ENCODE peak calls at places on chromosome 1, in six cellular contexts. R, C, G, P, Q and A are unnamed samples.

GRCh38 chr1:24388331-24388870 is 25.2 kb downstream of the STPG1 start:
- DNase-seq in Q (no peak), R (no peak), C (no peak), G (no peak), P (no peak), A (no peak)

GRCh38 chr1:173422456-173422976 is 54.6 kb upstream of the PRDX6 start:
- DNase-seq in P (no peak), Q (no peak), C (no peak), R (no peak), G (peak; percentile 18), A (no peak)

GRCh38 chr1:229578168-229579100 is 19.9 kb upstream of the ABCB10 start:
- DNase-seq in G (no peak), C (no peak), Q (no peak), R (no peak), P (no peak), A (no peak)

GRCh38 chr1:229693124-229693523 is 67.1 kb downstream of the URB2 start:
- DNase-seq in P (no peak), Q (no peak), C (no peak), R (no peak), G (no peak), A (no peak)

GRCh38 chr1:182143825-182144661 is 82.5 kb upstream of the ZNF648 start:
- DNase-seq in R (no peak), Q (no peak), P (peak; percentile 62), C (peak; percentile 77), G (peak; percentile 94), A (peak; percentile 75)

GRCh38 chr1:225767591-225768540 is 9.8 kb upstream of the SRP9 start:
- DNase-seq in R (peak; percentile 55), P (peak; percentile 68), G (peak; percentile 61), Q (no peak), C (peak; percentile 83), A (peak; percentile 83)

GRCh38 chr1:43448955-43449707 is 4.6 kb downstream of the HYI start:
- DNase-seq in R (peak; percentile 18), G (no peak), C (no peak), Q (no peak), P (no peak), A (no peak)

GRCh38 chr1:20343149-20343936 is 52.7 kb downstream of the VWA5B1 start:
- DNase-seq in R (peak; percentile 94), C (peak; percentile 37), Q (no peak), G (no peak), P (no peak), A (no peak)

GRCh38 chr1:9294440-9294773 is 1.7 kb downstream of the SPSB1 start:
- DNase-seq in P (peak; percentile 93), G (no peak), R (no peak), C (no peak), Q (no peak), A (no peak)

GRCh38 chr1:212286437-212287131 is 1.4 kb downstream of the PPP2R5A start:
- DNase-seq in P (peak; percentile 18), Q (no peak), R (no peak), C (no peak), G (peak; percentile 28), A (no peak)

GRCh38 chr1:226634611-226635246 is 86.2 kb downstream of the STUM start:
- DNase-seq in G (no peak), C (no peak), P (no peak), Q (no peak), R (no peak), A (peak; percentile 60)

GRCh38 chr1:206029484-206029883 is 5.8 kb upstream of the CTSE start:
- DNase-seq in Q (no peak), R (no peak), C (peak; percentile 32), G (peak; percentile 47), P (peak; percentile 31), A (no peak)

GRCh38 chr1:45507195-45507594 is 7.1 kb downstream of the MMACHC start:
- DNase-seq in C (no peak), Q (no peak), R (no peak), G (no peak), P (no peak), A (no peak)

GRCh38 chr1:45510972-45511527 is 10.6 kb downstream of the PRDX1 start:
- DNase-seq in C (no peak), R (no peak), Q (no peak), G (no peak), P (no peak), A (no peak)

GRCh38 chr1:45507893-45508292 is 7.8 kb downstream of the MMACHC start:
- DNase-seq in P (no peak), Q (no peak), R (no peak), C (no peak), G (no peak), A (no peak)

GRCh38 chr1:45510036-45510971 is 10.2 kb downstream of the MMACHC start:
- DNase-seq in C (no peak), G (no peak), R (no peak), Q (no peak), P (no peak), A (no peak)

DNA sequence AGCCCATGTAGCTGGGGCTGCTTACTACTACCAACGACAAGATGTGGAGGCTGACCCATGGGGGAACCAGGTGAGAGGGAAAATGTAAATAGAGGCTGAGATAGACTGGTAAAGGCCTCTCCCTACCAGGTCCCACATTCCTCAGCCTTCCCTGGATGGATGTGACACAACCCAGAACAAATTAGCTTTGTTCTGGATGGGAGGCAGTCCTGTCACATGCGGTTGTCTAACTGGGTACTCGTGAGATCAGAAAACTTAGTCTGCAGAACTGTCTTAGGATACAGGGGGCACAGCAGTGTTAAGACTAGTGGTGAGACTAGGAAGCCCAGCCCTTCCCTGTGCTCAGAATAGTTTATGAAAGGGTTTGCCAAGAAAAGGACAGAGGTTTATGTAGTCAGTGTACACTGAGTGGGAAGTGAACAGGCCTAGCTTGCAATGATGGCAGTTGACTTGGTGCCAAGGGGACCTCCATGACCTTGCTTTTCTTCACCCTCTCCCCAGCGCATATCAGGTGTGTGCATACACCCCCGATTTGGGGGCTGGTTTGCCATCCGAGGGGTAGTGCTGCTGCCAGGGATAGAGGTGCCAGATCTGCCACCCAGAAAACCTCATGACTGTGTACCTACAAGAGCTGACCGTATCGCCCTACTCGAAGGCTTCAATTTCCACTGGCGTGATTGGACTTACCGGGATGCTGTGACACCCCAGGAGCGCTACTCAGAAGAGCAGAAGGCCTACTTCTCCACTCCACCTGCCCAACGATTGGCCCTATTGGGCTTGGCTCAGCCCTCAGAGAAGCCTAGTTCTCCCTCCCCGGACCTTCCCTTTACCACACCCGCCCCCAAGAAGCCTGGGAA is 8.4 kb downstream of the MMACHC start:
- DNase-seq in Q (no peak), G (no peak), P (no peak), C (no peak), R (peak; percentile 50), A (no peak)
- TF ChIP-seq CTCF in Q (peak; percentile 29), G (no peak), P (no peak), C (peak; percentile 50), R (peak; percentile 30), A (no peak)

DNA sequence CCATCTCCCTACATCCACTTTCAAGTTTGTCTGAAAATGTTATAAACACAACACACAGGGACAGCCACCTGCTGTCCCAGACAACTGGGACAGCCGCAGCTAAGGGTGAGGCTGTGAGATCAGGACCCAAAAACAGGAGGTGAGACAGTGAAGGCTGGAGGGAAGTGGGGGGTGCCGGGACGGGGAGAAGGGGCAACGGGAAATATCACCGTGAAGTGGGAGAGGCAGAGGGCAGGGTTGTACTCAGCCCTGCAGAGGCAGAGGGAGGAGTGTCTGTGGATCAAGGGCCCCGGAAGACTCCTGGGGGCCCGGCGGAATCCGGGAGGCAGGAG is 114.4 kb downstream of the CASZ1 start:
- DNase-seq in Q (no peak), G (no peak), P (no peak), R (no peak), C (no peak), A (no peak)
- H3K4me1 ChIP-seq in Q (peaks cover 19% of the 10 kb centered on the region), G (peaks cover 31% of the 10 kb centered on the region), P (peaks cover 8% of the 10 kb centered on the region), R (peaks cover 4% of the 10 kb centered on the region), C (peaks cover 100% of the 10 kb centered on the region), A (peaks cover 33% of the 10 kb centered on the region)

DNA sequence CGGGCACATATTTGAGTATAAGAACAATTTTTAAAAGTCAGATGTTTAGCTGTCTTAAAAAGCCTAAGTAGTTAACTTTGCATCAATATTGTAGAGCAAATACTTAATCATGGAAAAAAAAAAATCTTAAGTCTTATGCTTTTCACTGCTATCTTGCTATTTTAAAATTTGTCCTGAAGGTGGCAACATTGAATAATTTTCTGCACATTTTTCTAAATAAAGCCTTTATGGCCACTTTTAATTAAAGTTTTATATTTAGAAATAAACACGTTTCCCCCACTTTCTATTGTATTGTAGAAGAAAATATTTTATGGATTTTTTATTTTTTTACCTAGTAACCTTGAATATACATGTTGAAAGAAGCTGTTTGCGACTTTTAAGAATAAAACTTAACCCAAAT is 198.8 kb downstream of the AMY1C start:
- DNase-seq in R (no peak), Q (no peak), G (no peak), P (no peak), C (no peak), A (no peak)
- TF ChIP-seq CTCF in R (peak; percentile 54), Q (no peak), G (no peak), P (peak; percentile 16), C (no peak), A (no peak)

GRCh38 chr1:201598396-201598795 is 59.5 kb downstream of the NAV1 start:
- DNase-seq in G (no peak), P (no peak), R (no peak), C (no peak), Q (no peak), A (peak; percentile 33)

GRCh38 chr1:201597551-201598230 is 58.8 kb downstream of the NAV1 start:
- DNase-seq in C (peak; percentile 37), R (no peak), Q (no peak), G (no peak), P (no peak), A (no peak)

GRCh38 chr1:201602413-201603265 is 63.7 kb downstream of the NAV1 start:
- DNase-seq in Q (no peak), G (no peak), R (no peak), P (peak; percentile 99), C (no peak), A (peak; percentile 70)

GRCh38 chr1:201598973-201599372 is 60.0 kb downstream of the NAV1 start:
- DNase-seq in P (no peak), R (no peak), G (no peak), C (no peak), Q (no peak), A (peak; percentile 43)

GRCh38 chr1:201599548-201599947 is 60.6 kb downstream of the NAV1 start:
- DNase-seq in Q (no peak), R (no peak), C (no peak), P (no peak), G (no peak), A (peak; percentile 42)
- H3K4me1 ChIP-seq in Q (peaks cover 7% of the 10 kb centered on the region), R (no peaks in the 10 kb centered on the region), C (peaks cover 45% of the 10 kb centered on the region), P (peaks cover 50% of the 10 kb centered on the region), G (peaks cover 18% of the 10 kb centered on the region), A (peaks cover 5% of the 10 kb centered on the region)

GRCh38 chr1:166884040-166884642 is 8.1 kb upstream of the TADA1 start:
- DNase-seq in C (peak; percentile 34), P (no peak), R (peak; percentile 91), Q (no peak), G (no peak), A (no peak)
- TF ChIP-seq CTCF in C (peak; percentile 76), P (peak; percentile 49), R (peak; percentile 97), Q (no peak), G (peak; percentile 61), A (peak; percentile 69)